ENCODE peak calls at places on chromosomes 3 and 15, in seven cellular contexts. X, C, S, O, D, A and F are unnamed samples.

GRCh38 chr3:38168151-38168987 is 3.0 kb downstream of the OXSR1 start:
- DNase-seq in X (peak), C (no peak), S (no peak), O (no peak), D (no peak), A (no peak), F (no peak)

GRCh38 chr15:58039260-58040035 is 26.1 kb downstream of the ALDH1A2 start:
- DNase-seq in X (no peak), C (no peak), S (no peak), O (no peak), D (no peak), A (no peak), F (no peak)

GRCh38 chr3:108472011-108472591 is 38.3 kb downstream of the MYH15 start:
- DNase-seq in X (peak), C (no peak), S (no peak), O (peak), D (peak), A (no peak), F (no peak)

GRCh38 chr3:21326704-21327103 is 424.3 kb downstream of the ZNF385D start:
- DNase-seq in X (peak), C (no peak), S (no peak), O (no peak), D (no peak), A (no peak), F (no peak)

GRCh38 chr3:124926426-124927116 is 8.0 kb downstream of the MUC13 start:
- DNase-seq in X (no peak), C (no peak), S (no peak), O (no peak), D (no peak), A (no peak), F (no peak)

GRCh38 chr3:181711325-181712135 is at the start of gene SOX2:
- DNase-seq in X (no peak), C (no peak), S (peak), O (peak), D (peak), A (peak), F (peak)

GRCh38 chr3:12454808-12455121 is 29.5 kb upstream of the TSEN2 start:
- DNase-seq in X (no peak), C (no peak), S (peak), O (no peak), D (no peak), A (no peak), F (no peak)

GRCh38 chr3:197428117-197428761 is 127.5 kb downstream of the BDH1 start:
- DNase-seq in X (peak), C (peak), S (no peak), O (peak), D (peak), A (no peak), F (peak)

GRCh38 chr3:101676765-101677435 is at the start of gene ZBTB11:
- DNase-seq in X (peak), C (peak), S (peak), O (peak), D (peak), A (peak), F (peak)

GRCh38 chr15:47857384-47858168 is 140.3 kb downstream of the SEMA6D start:
- DNase-seq in X (no peak), C (no peak), S (no peak), O (no peak), D (no peak), A (no peak), F (no peak)

GRCh38 chr3:14779069-14779685 is 39.6 kb upstream of the FGD5 start:
- DNase-seq in X (no peak), C (no peak), S (no peak), O (no peak), D (no peak), A (no peak), F (no peak)

GRCh38 chr3:13494463-13495350 is 14.6 kb downstream of the HDAC11 start:
- DNase-seq in X (peak), C (no peak), S (no peak), O (peak), D (peak), A (no peak), F (no peak)

GRCh38 chr3:119524931-119525662 is 26.8 kb downstream of the TIMMDC1 start:
- DNase-seq in X (peak), C (no peak), S (no peak), O (peak), D (no peak), A (no peak), F (no peak)

GRCh38 chr15:60395276-60396011 is 2.3 kb downstream of the ANXA2 start:
- DNase-seq in X (no peak), C (no peak), S (no peak), O (no peak), D (no peak), A (no peak), F (no peak)

GRCh38 chr3:140129885-140130284 is 194.9 kb downstream of the CLSTN2 start:
- DNase-seq in X (no peak), C (no peak), S (no peak), O (no peak), D (no peak), A (no peak), F (no peak)

GRCh38 chr3:89889386-89889785 is 782.0 kb downstream of the EPHA3 start:
- DNase-seq in X (no peak), C (no peak), S (no peak), O (no peak), D (no peak), A (no peak), F (no peak)

GRCh38 chr15:52790941-52791751 is 1.0 kb upstream of the ONECUT1 start:
- DNase-seq in X (no peak), C (no peak), S (peak), O (peak), D (no peak), A (no peak), F (no peak)

GRCh38 chr15:33310481-33311311 is at the start of gene RYR3:
- DNase-seq in X (peak), C (no peak), S (no peak), O (peak), D (no peak), A (peak), F (no peak)

GRCh38 chr3:170697803-170698350 is 112.0 kb upstream of the SLC7A14 start:
- DNase-seq in X (no peak), C (no peak), S (no peak), O (no peak), D (no peak), A (no peak), F (peak)

GRCh38 chr15:96334705-96335428 is 4.4 kb downstream of the NR2F2 start:
- DNase-seq in X (no peak), C (no peak), S (no peak), O (no peak), D (no peak), A (no peak), F (no peak)
- H3K4me3 ChIP-seq in X (peak), C (peak), S (peak), O (no peak), D (no peak), A (peak), F (peak)

GRCh38 chr15:41780266-41780665 is 6.0 kb downstream of the MAPKBP1 start:
- DNase-seq in X (no peak), C (no peak), S (no peak), O (no peak), D (no peak), A (peak), F (no peak)
- H3K27ac ChIP-seq in X (no peak), C (peak), S (no peak), O (no peak), D (no peak), A (peak), F (no peak)

GRCh38 chr15:91855684-91856553 is 2.4 kb downstream of the SLCO3A1 start:
- DNase-seq in X (no peak), C (no peak), S (no peak), O (peak), D (no peak), A (peak), F (peak)

GRCh38 chr15:91857224-91857585 is 3.7 kb downstream of the SLCO3A1 start:
- DNase-seq in X (no peak), C (no peak), S (no peak), O (no peak), D (no peak), A (peak), F (no peak)

GRCh38 chr15:91853968-91854943 is 748 bp downstream of the SLCO3A1 start:
- DNase-seq in X (peak), C (peak), S (peak), O (peak), D (peak), A (peak), F (peak)

GRCh38 chr15:91853501-91853967 is at the start of gene SLCO3A1:
- DNase-seq in X (peak), C (peak), S (peak), O (peak), D (peak), A (peak), F (peak)

DNA sequence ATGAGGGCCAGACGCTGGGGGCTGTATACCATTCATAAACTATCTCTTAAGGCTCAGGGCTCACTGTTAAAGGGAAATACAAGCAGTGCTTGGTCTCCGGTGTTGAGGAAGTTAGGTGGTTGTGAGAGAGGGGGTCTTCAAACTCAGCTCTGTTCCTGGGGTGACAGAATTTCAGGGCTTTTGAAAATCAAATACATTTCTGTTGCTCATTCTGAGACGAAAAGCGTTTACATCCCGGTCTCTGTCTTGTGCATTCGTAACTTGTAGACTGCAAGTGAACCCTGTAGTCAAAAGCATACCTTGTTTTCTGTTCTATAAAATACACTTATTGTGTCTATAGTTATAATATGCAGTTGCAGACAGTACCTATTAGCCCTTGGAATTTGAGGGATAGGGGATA is 1.7 kb downstream of the SLCO3A1 start:
- DNase-seq in X (no peak), C (no peak), S (no peak), O (no peak), D (no peak), A (peak), F (no peak)
- H3K4me3 ChIP-seq in X (peak), C (peak), S (no peak), O (peak), D (peak), A (no peak), F (no peak)

DNA sequence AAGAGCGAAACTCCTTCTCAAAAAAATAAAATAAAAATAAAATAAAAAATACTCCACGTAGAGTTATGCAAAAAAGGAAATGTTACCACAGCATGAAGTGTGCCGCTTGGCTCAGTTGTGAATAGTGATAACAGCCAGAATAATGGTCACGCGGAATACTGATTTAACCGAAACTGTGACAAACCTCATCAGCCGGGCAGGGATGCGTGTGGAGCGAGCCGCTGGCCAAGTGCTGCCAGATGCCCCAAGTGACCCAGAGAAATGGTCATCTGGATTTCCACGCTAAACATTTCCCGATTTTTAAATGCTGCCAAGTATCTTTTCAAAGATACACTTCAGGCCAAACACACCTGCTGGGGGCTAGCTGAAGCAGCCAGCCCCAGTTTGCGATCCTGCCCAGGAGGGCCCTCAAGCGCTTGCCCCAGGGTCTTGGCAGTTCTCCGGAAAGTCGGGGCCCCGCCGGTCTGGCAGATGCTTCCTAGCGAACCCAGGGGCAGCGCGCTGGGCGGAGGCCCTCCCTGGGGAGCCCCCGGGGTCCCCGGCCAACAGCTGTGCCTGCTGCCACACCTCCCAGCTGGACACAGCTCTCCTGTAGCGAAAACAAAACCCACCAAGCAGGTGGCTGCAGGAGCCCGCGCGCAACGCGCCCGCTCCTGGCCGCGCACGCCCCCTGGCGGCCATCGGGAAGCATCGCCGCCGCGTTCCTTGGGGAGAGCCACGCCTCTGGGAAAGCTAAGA is 35.1 kb downstream of the CMTM6 start:
- DNase-seq in X (peak), C (peak), S (peak), O (peak), D (peak), A (peak), F (peak)
- H3K27ac ChIP-seq in X (no peak), C (no peak), S (no peak), O (no peak), D (peak), A (peak), F (no peak)

DNA sequence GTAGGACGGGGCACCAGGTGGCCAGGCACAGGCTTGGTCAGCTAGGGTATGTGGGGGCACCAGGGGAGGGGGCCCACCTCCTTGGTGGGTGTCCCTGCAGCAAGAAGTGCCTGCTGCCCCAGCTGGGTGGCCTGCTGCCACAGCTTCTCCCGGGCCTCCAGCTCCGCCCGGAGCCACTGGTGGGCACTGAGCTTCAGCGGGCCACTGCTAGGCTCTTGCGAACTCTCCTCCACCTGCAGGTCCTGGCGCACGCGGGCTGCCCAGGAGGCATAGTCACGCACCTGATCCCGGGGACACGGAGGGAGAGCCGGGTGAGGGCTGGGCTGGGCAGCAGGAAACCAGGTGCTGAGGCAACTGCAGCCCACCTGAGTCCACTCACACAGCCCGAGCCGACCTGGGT is 25.5 kb downstream of the SPTBN5 start:
- DNase-seq in X (no peak), C (no peak), S (no peak), O (no peak), D (no peak), A (no peak), F (no peak)
- H3K4me3 ChIP-seq in X (no peak), C (no peak), S (no peak), O (no peak), D (no peak), A (no peak), F (no peak)

GRCh38 chr15:62786123-62786825 is 256.3 kb upstream of the TPM1 start:
- DNase-seq in X (peak), C (no peak), S (no peak), O (no peak), D (no peak), A (no peak), F (no peak)
- H3K27ac ChIP-seq in X (no peak), C (no peak), S (no peak), O (no peak), D (no peak), A (no peak), F (no peak)

DNA sequence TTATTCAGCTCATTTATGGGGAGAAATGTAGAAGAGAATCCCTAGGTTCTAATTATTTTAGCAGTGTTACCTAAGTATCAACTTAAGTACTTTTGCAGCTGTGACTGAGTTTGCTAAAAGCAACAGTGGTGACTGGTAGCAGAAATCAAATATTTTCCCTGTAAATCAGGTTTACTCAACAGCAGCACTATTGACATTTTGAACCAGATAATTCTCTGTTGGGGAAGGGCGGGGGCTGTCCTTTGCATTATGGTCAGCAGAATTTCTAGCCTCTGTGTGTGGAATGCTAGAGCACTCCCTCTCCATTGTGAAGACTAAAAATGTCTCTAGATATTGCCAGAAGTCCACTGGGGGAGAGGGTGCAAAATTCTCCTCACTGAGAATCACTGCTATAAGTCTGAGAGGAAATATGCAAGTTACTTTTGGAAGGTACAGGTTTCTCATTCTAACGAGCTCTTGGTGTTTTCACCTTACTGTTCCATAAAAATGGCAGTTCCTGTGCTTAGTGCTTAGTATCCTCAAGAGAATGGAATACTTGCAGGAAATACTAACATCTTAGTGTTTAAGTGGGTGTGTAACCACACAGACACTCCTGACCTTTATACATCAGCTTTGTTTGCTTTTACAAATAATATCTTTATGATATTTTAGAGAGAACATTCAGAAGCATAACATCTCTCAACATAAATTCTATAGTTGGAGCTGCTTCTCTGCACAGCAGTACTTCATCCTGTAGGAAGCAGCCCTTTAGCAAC is 246.4 kb upstream of the GOLIM4 start:
- DNase-seq in X (peak), C (no peak), S (no peak), O (no peak), D (no peak), A (no peak), F (no peak)
- H3K4me3 ChIP-seq in X (no peak), C (no peak), S (no peak), O (no peak), D (no peak), A (no peak), F (no peak)

DNA sequence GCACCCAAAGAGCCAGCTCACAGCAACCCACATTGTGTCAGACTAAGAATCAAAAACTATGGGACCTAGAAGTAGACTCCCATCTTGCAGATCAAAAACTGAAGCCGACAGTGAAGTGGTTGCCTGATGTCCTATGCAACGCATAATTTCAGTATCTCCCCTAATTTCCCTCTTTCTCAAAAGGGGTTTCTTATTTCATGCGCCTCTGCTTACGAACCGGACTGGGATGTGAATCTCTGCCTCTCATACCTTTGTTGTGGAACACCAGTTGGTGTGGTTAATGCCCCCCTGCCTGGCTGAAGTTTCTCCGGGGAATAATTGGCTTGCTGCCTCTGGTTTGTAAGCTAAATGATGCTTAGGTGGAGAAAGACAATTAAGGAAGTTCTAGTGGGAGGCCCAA is 514 bp upstream of the FAM174B start:
- DNase-seq in X (no peak), C (no peak), S (no peak), O (no peak), D (no peak), A (no peak), F (no peak)
- H3K27ac ChIP-seq in X (no peak), C (no peak), S (no peak), O (no peak), D (no peak), A (peak), F (peak)

GRCh38 chr3:45546636-45547201 is 47.8 kb upstream of the LIMD1 start:
- DNase-seq in X (no peak), C (no peak), S (peak), O (no peak), D (no peak), A (no peak), F (no peak)
- H3K4me3 ChIP-seq in X (no peak), C (no peak), S (no peak), O (no peak), D (no peak), A (no peak), F (no peak)